ENCODE peak calls at places on chromosomes 2 and 18, in five cellular contexts. Q is T-helper 1 cell, W is activated B cell treated with CpG ODN at 0.5 μM for 24 hours, G is fibroblast of lung, N is type B pancreatic cell. J is an unnamed sample.
A peak's percentile ranks its signal among the peaks of the same experiment; 100 is the strongest.

GRCh38 chr2:179562330-179562885 is 297.8 kb upstream of the SESTD1 start:
- DNase-seq in Q (no peak), W (no peak), G (no peak), N (no peak), J (no peak)

GRCh38 chr18:48724939-48725338 is 186.1 kb downstream of the CTIF start:
- DNase-seq in Q (no peak), W (no peak), G (no peak), N (no peak), J (no peak)

GRCh38 chr18:21741511-21742322 is 1.1 kb downstream of the MIB1 start:
- DNase-seq in Q (no peak), W (no peak), G (peak; percentile 13), N (no peak), J (peak; percentile 18)

GRCh38 chr18:44682871-44683221 is 2.2 kb downstream of the SETBP1 start:
- DNase-seq in Q (no peak), W (no peak), G (peak; percentile 32), N (no peak), J (no peak)

GRCh38 chr2:37471104-37471503 is 126.7 kb downstream of the QPCT start:
- DNase-seq in Q (no peak), W (no peak), G (no peak), N (no peak), J (no peak)

GRCh38 chr18:46253498-46253897 is 149.3 kb downstream of the HAUS1 start:
- DNase-seq in Q (no peak), W (no peak), G (peak; percentile 58), N (no peak), J (no peak)

GRCh38 chr2:240134956-240135520 is 1.1 kb downstream of the COPS9 start:
- DNase-seq in Q (no peak), W (no peak), G (no peak), N (peak; percentile 54), J (no peak)

GRCh38 chr2:37896319-37896718 is 28.8 kb upstream of the RMDN2 start:
- DNase-seq in Q (no peak), W (no peak), G (no peak), N (no peak), J (no peak)

GRCh38 chr2:26298286-26298637 is 47.7 kb upstream of the SELENOI start:
- DNase-seq in Q (no peak), W (no peak), G (no peak), N (no peak), J (no peak)

GRCh38 chr2:173984866-173985588 is 19.9 kb upstream of the SP3 start:
- DNase-seq in Q (no peak), W (no peak), G (no peak), N (no peak), J (no peak)

GRCh38 chr2:100673115-100673514 is 110.3 kb downstream of the PDCL3 start:
- DNase-seq in Q (no peak), W (no peak), G (no peak), N (no peak), J (no peak)

GRCh38 chr2:9558948-9559381 is 3.3 kb upstream of the ADAM17 start:
- DNase-seq in Q (no peak), W (no peak), G (peak; percentile 98), N (no peak), J (no peak)

GRCh38 chr2:129762386-129763189 is 216.9 kb upstream of the RAB6C start:
- DNase-seq in Q (no peak), W (no peak), G (no peak), N (no peak), J (no peak)

GRCh38 chr2:169637620-169638019 is 53.5 kb downstream of the PPIG start:
- DNase-seq in Q (no peak), W (no peak), G (peak; percentile 27), N (no peak), J (no peak)

GRCh38 chr2:55618649-55619055 is 1.2 kb upstream of the PPP4R3B start:
- DNase-seq in Q (peak; percentile 24), W (peak; percentile 29), G (peak; percentile 50), N (no peak), J (peak; percentile 48)

GRCh38 chr2:20401495-20401855 is 45.4 kb upstream of the RHOB start:
- DNase-seq in Q (no peak), W (no peak), G (no peak), N (no peak), J (no peak)

GRCh38 chr2:10806543-10806942 is 6.0 kb downstream of the PDIA6 start:
- DNase-seq in Q (no peak), W (no peak), G (no peak), N (no peak), J (no peak)

GRCh38 chr2:8606649-8607550 is 75.0 kb upstream of the ID2 start:
- DNase-seq in Q (no peak), W (no peak), G (no peak), N (no peak), J (no peak)

GRCh38 chr18:50330176-50330575 is 42.7 kb upstream of the CXXC1 start:
- DNase-seq in Q (no peak), W (no peak), G (no peak), N (no peak), J (no peak)

GRCh38 chr2:166117491-166117890 is 10.3 kb downstream of the SCN1A start:
- DNase-seq in Q (no peak), W (no peak), G (no peak), N (no peak), J (no peak)

GRCh38 chr2:121596221-121597080 is 52.8 kb downstream of the CLASP1 start:
- DNase-seq in Q (no peak), W (no peak), G (peak; percentile 43), N (no peak), J (no peak)

GRCh38 chr2:138814123-138814883 is 34.1 kb upstream of the NXPH2 start:
- DNase-seq in Q (no peak), W (no peak), G (no peak), N (no peak), J (no peak)

GRCh38 chr2:181106789-181107418 is 126.5 kb downstream of the UBE2E3 start:
- DNase-seq in Q (no peak), W (no peak), G (peak; percentile 94), N (no peak), J (peak; percentile 35)

GRCh38 chr2:113686537-113686936 is 59.5 kb downstream of the RABL2A start:
- DNase-seq in Q (no peak), W (no peak), G (peak; percentile 30), N (no peak), J (no peak)

GRCh38 chr18:23036611-23037259 is 98.5 kb upstream of the CABLES1 start:
- DNase-seq in Q (no peak), W (no peak), G (no peak), N (no peak), J (no peak)

GRCh38 chr2:187527262-187527661 is 27.0 kb downstream of the TFPI start:
- DNase-seq in Q (no peak), W (no peak), G (peak; percentile 80), N (no peak), J (no peak)

GRCh38 chr2:8475349-8476045 is 206.4 kb upstream of the ID2 start:
- DNase-seq in Q (no peak), W (no peak), G (no peak), N (no peak), J (no peak)

GRCh38 chr2:231186325-231186724 is 12.1 kb upstream of the ARMC9 start:
- DNase-seq in Q (no peak), W (no peak), G (no peak), N (no peak), J (no peak)

GRCh38 chr2:26855516-26855915 is 7.6 kb downstream of the DPYSL5 start:
- DNase-seq in Q (no peak), W (no peak), G (no peak), N (no peak), J (no peak)

GRCh38 chr2:27122791-27123190 is 824 bp upstream of the ABHD1 start:
- DNase-seq in Q (no peak), W (no peak), G (no peak), N (no peak), J (no peak)

GRCh38 chr2:24702800-24703199 is 90.4 kb downstream of the PTRHD1 start:
- DNase-seq in Q (no peak), W (no peak), G (peak; percentile 94), N (no peak), J (no peak)

GRCh38 chr18:32707153-32707552 is 65.7 kb downstream of the KLHL14 start:
- DNase-seq in Q (no peak), W (no peak), G (no peak), N (no peak), J (no peak)

GRCh38 chr2:142065700-142066099 is 65.1 kb downstream of the LRP1B start:
- DNase-seq in Q (no peak), W (no peak), G (peak; percentile 36), N (no peak), J (no peak)

GRCh38 chr2:74250189-74250631 is 51.8 kb downstream of the MTHFD2 start:
- DNase-seq in Q (peak; percentile 30), W (peak; percentile 43), G (peak; percentile 30), N (no peak), J (peak; percentile 38)

GRCh38 chr2:18792226-18792629 is 202.9 kb upstream of the NT5C1B start:
- DNase-seq in Q (no peak), W (no peak), G (peak; percentile 76), N (no peak), J (no peak)

GRCh38 chr2:84830095-84830494 is 50.8 kb downstream of the TRABD2A start:
- DNase-seq in Q (no peak), W (no peak), G (peak; percentile 36), N (no peak), J (no peak)

GRCh38 chr2:221767106-221767878 is 195.2 kb upstream of the EPHA4 start:
- DNase-seq in Q (no peak), W (no peak), G (peak; percentile 38), N (no peak), J (no peak)

GRCh38 chr18:39448942-39449341 is 1883.3 kb upstream of the CELF4 start:
- DNase-seq in Q (no peak), W (no peak), G (no peak), N (no peak), J (no peak)

GRCh38 chr2:37855283-37856041 is 69.6 kb upstream of the RMDN2 start:
- DNase-seq in Q (no peak), W (no peak), G (peak; percentile 40), N (no peak), J (no peak)